ENCODE peak calls at places on chromosomes 6 and 20, in seven cellular contexts. R is neuronal stem cell, H is mesenchymal stem cell, V is mesendoderm, F is IMR-90, G is H1, A is trophoblast cell. Y is an unnamed sample.
A peak's percentile ranks its signal among the peaks of the same experiment; 100 is the strongest.

GRCh38 chr20:841568-842546 is 8.3 kb downstream of the FAM110A start:
- DNase-seq in R (no peak), H (no peak), V (peak; percentile 85), F (no peak), G (peak; percentile 78), A (peak; percentile 85), Y (peak; percentile 71)

GRCh38 chr20:36786246-36786645 is 12.7 kb upstream of the DSN1 start:
- DNase-seq in R (no peak), H (no peak), V (no peak), F (no peak), G (no peak), A (no peak), Y (no peak)

GRCh38 chr6:100382031-100382430 is 82.7 kb downstream of the SIM1 start:
- DNase-seq in R (no peak), H (no peak), V (no peak), F (no peak), G (no peak), A (no peak), Y (no peak)

GRCh38 chr6:3372184-3372846 is 84.5 kb downstream of the SLC22A23 start:
- DNase-seq in R (no peak), H (no peak), V (peak; percentile 43), F (no peak), G (no peak), A (no peak), Y (no peak)

GRCh38 chr6:80287112-80287511 is 180.6 kb downstream of the BCKDHB start:
- DNase-seq in R (no peak), H (peak; percentile 23), V (no peak), F (no peak), G (no peak), A (no peak), Y (no peak)

GRCh38 chr20:38751360-38751976 is 3.2 kb downstream of the ACTR5 start:
- DNase-seq in R (no peak), H (peak; percentile 46), V (no peak), F (peak; percentile 46), G (no peak), A (peak; percentile 30), Y (no peak)

GRCh38 chr6:20877008-20877937 is 343.0 kb downstream of the CDKAL1 start:
- DNase-seq in R (no peak), H (peak; percentile 97), V (peak; percentile 81), F (peak; percentile 97), G (no peak), A (peak; percentile 99), Y (no peak)

GRCh38 chr20:47971321-47971781 is 186.1 kb upstream of the SULF2 start:
- DNase-seq in R (no peak), H (no peak), V (no peak), F (no peak), G (no peak), A (no peak), Y (no peak)

GRCh38 chr20:5181955-5182354 is 55.1 kb downstream of the CDS2 start:
- DNase-seq in R (no peak), H (peak; percentile 81), V (no peak), F (peak; percentile 80), G (no peak), A (no peak), Y (no peak)

GRCh38 chr6:99745651-99746050 is 139.0 kb downstream of the PRDM13 start:
- DNase-seq in R (no peak), H (no peak), V (peak; percentile 14), F (no peak), G (no peak), A (no peak), Y (no peak)

GRCh38 chr6:47420394-47421371 is 56.9 kb upstream of the CD2AP start:
- DNase-seq in R (no peak), H (no peak), V (no peak), F (peak; percentile 45), G (no peak), A (no peak), Y (no peak)

GRCh38 chr20:4193053-4193452 is 177.7 kb upstream of the RNF24 start:
- DNase-seq in R (no peak), H (no peak), V (no peak), F (no peak), G (no peak), A (no peak), Y (no peak)

GRCh38 chr6:140581601-140582000 is 1207.2 kb upstream of the CITED2 start:
- DNase-seq in R (no peak), H (no peak), V (no peak), F (no peak), G (no peak), A (no peak), Y (no peak)

GRCh38 chr6:168332020-168332419 is 12.4 kb upstream of the DACT2 start:
- DNase-seq in R (no peak), H (no peak), V (peak; percentile 97), F (no peak), G (no peak), A (peak; percentile 30), Y (peak; percentile 76)

GRCh38 chr20:41353530-41353929 is 12.9 kb downstream of the LPIN3 start:
- DNase-seq in R (no peak), H (no peak), V (no peak), F (no peak), G (no peak), A (no peak), Y (no peak)

GRCh38 chr6:145656128-145656527 is 79.2 kb downstream of the EPM2A start:
- DNase-seq in R (no peak), H (no peak), V (no peak), F (no peak), G (no peak), A (no peak), Y (no peak)

GRCh38 chr6:3356824-3357420 is 98.2 kb downstream of the PSMG4 start:
- DNase-seq in R (no peak), H (no peak), V (no peak), F (no peak), G (no peak), A (peak; percentile 63), Y (no peak)

GRCh38 chr20:45861157-45862075 is 4.0 kb downstream of the ZSWIM3 start:
- DNase-seq in R (no peak), H (no peak), V (no peak), F (no peak), G (no peak), A (no peak), Y (no peak)
- H3K4ac ChIP-seq in R (no peak overlapping the region), H (no peak overlapping the region), V (no peak overlapping the region), F (no peak overlapping the region), G (no peak overlapping the region), A (no peak overlapping the region), Y (no peak overlapping the region)

GRCh38 chr6:38723783-38724182 is 8.7 kb downstream of the DNAH8 start:
- DNase-seq in R (no peak), H (no peak), V (no peak), F (no peak), G (no peak), A (no peak), Y (no peak)

GRCh38 chr6:38725414-38726183 is 10.5 kb downstream of the DNAH8 start:
- DNase-seq in R (no peak), H (peak; percentile 50), V (no peak), F (no peak), G (no peak), A (no peak), Y (no peak)

GRCh38 chr6:38724343-38724742 is 9.2 kb downstream of the DNAH8 start:
- DNase-seq in R (no peak), H (no peak), V (no peak), F (no peak), G (no peak), A (no peak), Y (no peak)

GRCh38 chr6:38730136-38730862 is 15.2 kb downstream of the DNAH8 start:
- DNase-seq in R (no peak), H (no peak), V (no peak), F (no peak), G (no peak), A (no peak), Y (no peak)

DNA sequence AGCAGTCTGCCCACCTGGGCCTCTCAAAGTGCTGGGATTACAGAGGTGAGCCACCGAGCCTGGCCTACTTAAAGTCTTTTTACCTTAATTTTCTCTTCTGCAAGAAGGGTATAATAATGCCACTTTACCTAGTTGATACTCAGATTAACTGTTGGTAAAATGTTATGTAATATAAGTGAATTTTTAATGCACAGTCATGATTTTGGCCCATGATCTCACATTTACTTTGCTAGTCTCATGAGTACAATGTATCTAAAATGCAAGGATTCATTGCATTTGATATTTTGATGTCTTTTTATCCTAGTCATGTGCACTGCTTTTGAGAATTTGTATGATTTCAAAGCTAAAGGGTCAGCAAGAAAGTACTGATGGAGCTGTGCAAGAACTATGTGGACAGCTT is 13.1 kb downstream of the DNAH8 start:
- DNase-seq in R (no peak), H (no peak), V (no peak), F (no peak), G (no peak), A (no peak), Y (no peak)
- H3K4ac ChIP-seq in R (no peak overlapping the region), H (no peak overlapping the region), V (no peak overlapping the region), F (no peak overlapping the region), G (no peak overlapping the region), A (no peak overlapping the region), Y (no peak overlapping the region)

GRCh38 chr6:1255646-1256365 is 56.1 kb upstream of the FOXQ1 start:
- DNase-seq in R (no peak), H (peak; percentile 2), V (peak; percentile 36), F (peak; percentile 58), G (no peak), A (no peak), Y (no peak)

GRCh38 chr6:1256435-1257008 is 55.4 kb upstream of the FOXQ1 start:
- DNase-seq in R (no peak), H (no peak), V (no peak), F (no peak), G (no peak), A (no peak), Y (no peak)

GRCh38 chr6:1254326-1254725 is 57.6 kb upstream of the FOXQ1 start:
- DNase-seq in R (no peak), H (no peak), V (no peak), F (no peak), G (no peak), A (no peak), Y (no peak)

GRCh38 chr6:1253816-1254215 is 58.1 kb upstream of the FOXQ1 start:
- DNase-seq in R (no peak), H (no peak), V (no peak), F (no peak), G (no peak), A (no peak), Y (no peak)

GRCh38 chr6:1257778-1258177 is 54.1 kb upstream of the FOXQ1 start:
- DNase-seq in R (no peak), H (no peak), V (no peak), F (no peak), G (no peak), A (no peak), Y (no peak)
- H3K4ac ChIP-seq in R (no peak overlapping the region), H (no peak overlapping the region), V (no peak overlapping the region), F (no peak overlapping the region), G (no peak overlapping the region), A (no peak overlapping the region), Y (no peak overlapping the region)

GRCh38 chr6:101845172-101845571 is 451.7 kb downstream of the GRIK2 start:
- DNase-seq in R (no peak), H (no peak), V (no peak), F (no peak), G (no peak), A (no peak), Y (no peak)

GRCh38 chr6:101845621-101846020 is 452.1 kb downstream of the GRIK2 start:
- DNase-seq in R (no peak), H (no peak), V (no peak), F (no peak), G (no peak), A (no peak), Y (no peak)

GRCh38 chr6:101853226-101853625 is 459.7 kb downstream of the GRIK2 start:
- DNase-seq in R (no peak), H (no peak), V (no peak), F (peak; percentile 9), G (no peak), A (no peak), Y (no peak)

GRCh38 chr6:101851911-101852310 is 458.4 kb downstream of the GRIK2 start:
- DNase-seq in R (no peak), H (no peak), V (no peak), F (peak; percentile 49), G (no peak), A (no peak), Y (no peak)

GRCh38 chr6:101847690-101848089 is 454.2 kb downstream of the GRIK2 start:
- DNase-seq in R (no peak), H (no peak), V (peak; percentile 70), F (no peak), G (peak; percentile 45), A (no peak), Y (peak; percentile 46)
- H3K4ac ChIP-seq in R (no peak overlapping the region), H (no peak overlapping the region), V (no peak overlapping the region), F (no peak overlapping the region), G (no peak overlapping the region), A (no peak overlapping the region), Y (no peak overlapping the region)

Y was measured in H9.